ENCODE peak calls at places on chromosome 1, in seven cellular contexts. One of them, this sample, is unnamed.

GRCh38 chr1:22503721-22504410 is 52.2 kb downstream of the ZBTB40 start:
- DNase-seq in hippocampal formation: no peak
- DNase-seq in astrocyte of the hippocampus: peak
- DNase-seq in left colon: no peak
- DNase-seq in HCT116: no peak
- DNase-seq in body of pancreas: no peak
- DNase-seq in NCI-H510A treated with DMSO at 0.1 percent for 48 hours: no peak
- DNase-seq in this sample: no peak

GRCh38 chr1:176638713-176639112 is 175.7 kb downstream of the PAPPA2 start:
- DNase-seq in hippocampal formation: no peak
- DNase-seq in astrocyte of the hippocampus: no peak
- DNase-seq in left colon: no peak
- DNase-seq in HCT116: no peak
- DNase-seq in body of pancreas: no peak
- DNase-seq in NCI-H510A treated with DMSO at 0.1 percent for 48 hours: no peak
- DNase-seq in this sample: no peak

GRCh38 chr1:204828352-204828850 is 42.3 kb upstream of the NFASC start:
- DNase-seq in hippocampal formation: peak
- DNase-seq in astrocyte of the hippocampus: peak
- DNase-seq in left colon: peak
- DNase-seq in HCT116: no peak
- DNase-seq in body of pancreas: peak
- DNase-seq in NCI-H510A treated with DMSO at 0.1 percent for 48 hours: peak
- DNase-seq in this sample: peak

GRCh38 chr1:163824006-163824405 is 502.3 kb downstream of the NUF2 start:
- DNase-seq in hippocampal formation: no peak
- DNase-seq in astrocyte of the hippocampus: peak
- DNase-seq in left colon: no peak
- DNase-seq in HCT116: no peak
- DNase-seq in body of pancreas: no peak
- DNase-seq in NCI-H510A treated with DMSO at 0.1 percent for 48 hours: no peak
- DNase-seq in this sample: no peak

GRCh38 chr1:32991386-32991785 is 26.8 kb upstream of the RNF19B start:
- DNase-seq in hippocampal formation: no peak
- DNase-seq in astrocyte of the hippocampus: no peak
- DNase-seq in left colon: no peak
- DNase-seq in HCT116: no peak
- DNase-seq in body of pancreas: no peak
- DNase-seq in NCI-H510A treated with DMSO at 0.1 percent for 48 hours: no peak
- DNase-seq in this sample: no peak

GRCh38 chr1:160951443-160952128 is 3.0 kb downstream of the ITLN2 start:
- DNase-seq in hippocampal formation: peak
- DNase-seq in astrocyte of the hippocampus: peak
- DNase-seq in left colon: peak
- DNase-seq in HCT116: peak
- DNase-seq in body of pancreas: peak
- DNase-seq in NCI-H510A treated with DMSO at 0.1 percent for 48 hours: peak
- DNase-seq in this sample: peak

GRCh38 chr1:84785231-84785630 is 95.0 kb upstream of the SSX2IP start:
- DNase-seq in hippocampal formation: no peak
- DNase-seq in astrocyte of the hippocampus: peak
- DNase-seq in left colon: no peak
- DNase-seq in HCT116: no peak
- DNase-seq in body of pancreas: no peak
- DNase-seq in NCI-H510A treated with DMSO at 0.1 percent for 48 hours: no peak
- DNase-seq in this sample: no peak

GRCh38 chr1:156106624-156107488 is 7.7 kb upstream of the LMNA start:
- DNase-seq in hippocampal formation: no peak
- DNase-seq in astrocyte of the hippocampus: peak
- DNase-seq in left colon: no peak
- DNase-seq in HCT116: no peak
- DNase-seq in body of pancreas: peak
- DNase-seq in NCI-H510A treated with DMSO at 0.1 percent for 48 hours: peak
- DNase-seq in this sample: peak

GRCh38 chr1:213017447-213018273 is 2.0 kb upstream of the ANGEL2 start:
- DNase-seq in hippocampal formation: no peak
- DNase-seq in astrocyte of the hippocampus: no peak
- DNase-seq in left colon: no peak
- DNase-seq in HCT116: no peak
- DNase-seq in body of pancreas: no peak
- DNase-seq in NCI-H510A treated with DMSO at 0.1 percent for 48 hours: no peak
- DNase-seq in this sample: no peak

GRCh38 chr1:61083799-61084385 is 1.5 kb downstream of the NFIA start:
- DNase-seq in hippocampal formation: no peak
- DNase-seq in astrocyte of the hippocampus: peak
- DNase-seq in left colon: no peak
- DNase-seq in HCT116: no peak
- DNase-seq in body of pancreas: no peak
- DNase-seq in NCI-H510A treated with DMSO at 0.1 percent for 48 hours: no peak
- DNase-seq in this sample: peak

GRCh38 chr1:5067251-5067650 is 412.8 kb downstream of the AJAP1 start:
- DNase-seq in hippocampal formation: no peak
- DNase-seq in astrocyte of the hippocampus: no peak
- DNase-seq in left colon: no peak
- DNase-seq in HCT116: no peak
- DNase-seq in body of pancreas: no peak
- DNase-seq in NCI-H510A treated with DMSO at 0.1 percent for 48 hours: peak
- DNase-seq in this sample: no peak

GRCh38 chr1:102902045-102902444 is 206.3 kb downstream of the COL11A1 start:
- DNase-seq in hippocampal formation: no peak
- DNase-seq in astrocyte of the hippocampus: no peak
- DNase-seq in left colon: no peak
- DNase-seq in HCT116: no peak
- DNase-seq in body of pancreas: no peak
- DNase-seq in NCI-H510A treated with DMSO at 0.1 percent for 48 hours: no peak
- DNase-seq in this sample: no peak

GRCh38 chr1:200775850-200776249 is 37.2 kb downstream of the CAMSAP2 start:
- DNase-seq in hippocampal formation: no peak
- DNase-seq in astrocyte of the hippocampus: no peak
- DNase-seq in left colon: no peak
- DNase-seq in HCT116: no peak
- DNase-seq in body of pancreas: no peak
- DNase-seq in NCI-H510A treated with DMSO at 0.1 percent for 48 hours: no peak
- DNase-seq in this sample: no peak

GRCh38 chr1:217053666-217054065 is 330.4 kb upstream of the ESRRG start:
- DNase-seq in hippocampal formation: peak
- DNase-seq in astrocyte of the hippocampus: no peak
- DNase-seq in left colon: no peak
- DNase-seq in HCT116: no peak
- DNase-seq in body of pancreas: no peak
- DNase-seq in NCI-H510A treated with DMSO at 0.1 percent for 48 hours: no peak
- DNase-seq in this sample: no peak

GRCh38 chr1:159930216-159930615 is 4.9 kb upstream of the TAGLN2 start:
- DNase-seq in hippocampal formation: no peak
- DNase-seq in astrocyte of the hippocampus: no peak
- DNase-seq in left colon: no peak
- DNase-seq in HCT116: no peak
- DNase-seq in body of pancreas: no peak
- DNase-seq in NCI-H510A treated with DMSO at 0.1 percent for 48 hours: no peak
- DNase-seq in this sample: no peak

GRCh38 chr1:1907098-1907736 is 7.8 kb upstream of the CALML6 start:
- DNase-seq in hippocampal formation: no peak
- DNase-seq in astrocyte of the hippocampus: no peak
- DNase-seq in left colon: no peak
- DNase-seq in HCT116: peak
- DNase-seq in body of pancreas: no peak
- DNase-seq in NCI-H510A treated with DMSO at 0.1 percent for 48 hours: no peak
- DNase-seq in this sample: peak

GRCh38 chr1:205091043-205091740 is 6.9 kb upstream of the TMEM81 start:
- DNase-seq in hippocampal formation: no peak
- DNase-seq in astrocyte of the hippocampus: no peak
- DNase-seq in left colon: no peak
- DNase-seq in HCT116: no peak
- DNase-seq in body of pancreas: no peak
- DNase-seq in NCI-H510A treated with DMSO at 0.1 percent for 48 hours: no peak
- DNase-seq in this sample: no peak

GRCh38 chr1:80436851-80437250 is 1363.9 kb upstream of the ADGRL2 start:
- DNase-seq in hippocampal formation: no peak
- DNase-seq in astrocyte of the hippocampus: no peak
- DNase-seq in left colon: no peak
- DNase-seq in HCT116: no peak
- DNase-seq in body of pancreas: no peak
- DNase-seq in NCI-H510A treated with DMSO at 0.1 percent for 48 hours: no peak
- DNase-seq in this sample: no peak

GRCh38 chr1:10106241-10106640 is 73.5 kb downstream of the UBE4B start:
- DNase-seq in hippocampal formation: no peak
- DNase-seq in astrocyte of the hippocampus: no peak
- DNase-seq in left colon: peak
- DNase-seq in HCT116: no peak
- DNase-seq in body of pancreas: no peak
- DNase-seq in NCI-H510A treated with DMSO at 0.1 percent for 48 hours: no peak
- DNase-seq in this sample: no peak

GRCh38 chr1:23793018-23793781 is 2.3 kb downstream of the LYPLA2 start:
- DNase-seq in hippocampal formation: no peak
- DNase-seq in astrocyte of the hippocampus: peak
- DNase-seq in left colon: peak
- DNase-seq in HCT116: no peak
- DNase-seq in body of pancreas: peak
- DNase-seq in NCI-H510A treated with DMSO at 0.1 percent for 48 hours: no peak
- DNase-seq in this sample: peak